ENCODE peak calls at places on chromosomes 1 and 21, in eight cellular contexts. V, K, M, A, N, O, X and D are unnamed samples.

GRCh38 chr1:245683377-245683716 is 528.6 kb downstream of the KIF26B start:
- DNase-seq in O (no peak), A (no peak), V (no peak), N (no peak), M (no peak), X (no peak), K (no peak), D (no peak)

GRCh38 chr1:45685308-45686080 is 839 bp downstream of the GPBP1L1 start:
- DNase-seq in K (peak; percentile 39), A (no peak), V (no peak), X (no peak), O (no peak), N (no peak), M (no peak), D (no peak)

GRCh38 chr21:25421327-25422028 is 185.8 kb downstream of the MRPL39 start:
- DNase-seq in A (no peak), X (peak; percentile 75), M (peak; percentile 27), N (peak; percentile 57), O (peak; percentile 30), K (peak; percentile 31), V (peak; percentile 44), D (peak; percentile 63)

GRCh38 chr21:36640260-36641244 is 58.4 kb upstream of the SIM2 start:
- DNase-seq in N (no peak), X (no peak), K (no peak), A (no peak), O (no peak), V (no peak), M (no peak), D (no peak)

GRCh38 chr1:17189632-17190525 is 15.0 kb upstream of the PADI1 start:
- DNase-seq in M (no peak), V (no peak), A (no peak), X (no peak), O (peak; percentile 90), K (peak; percentile 92), N (no peak), D (no peak)

GRCh38 chr1:160097196-160097910 is 1.1 kb downstream of the IGSF8 start:
- DNase-seq in X (peak; percentile 55), V (no peak), A (no peak), O (no peak), N (peak; percentile 53), K (no peak), M (no peak), D (no peak)

GRCh38 chr1:78491311-78492071 is 717 bp downstream of the PTGFR start:
- DNase-seq in M (no peak), O (peak; percentile 74), A (no peak), V (no peak), K (no peak), N (no peak), X (no peak), D (no peak)

GRCh38 chr1:42439940-42440339 is 15.9 kb downstream of the ZMYND12 start:
- DNase-seq in M (no peak), V (no peak), N (no peak), A (no peak), K (peak; percentile 42), X (no peak), O (peak; percentile 45), D (no peak)

GRCh38 chr1:5908461-5909375 is 83.5 kb downstream of the NPHP4 start:
- DNase-seq in K (no peak), O (no peak), M (no peak), A (no peak), X (no peak), N (no peak), V (no peak), D (no peak)

GRCh38 chr1:211210052-211210451 is 49.1 kb upstream of the RCOR3 start:
- DNase-seq in M (no peak), K (no peak), N (no peak), O (no peak), A (no peak), X (no peak), V (no peak), D (no peak)

GRCh38 chr1:229058111-229058551 is 212.8 kb upstream of the RAB4A start:
- DNase-seq in K (no peak), V (no peak), O (no peak), X (peak; percentile 37), N (peak; percentile 34), A (no peak), M (peak; percentile 11), D (no peak)

GRCh38 chr1:2429780-2430591 is 17.6 kb upstream of the PEX10 start:
- DNase-seq in K (peak; percentile 42), X (peak; percentile 50), N (peak; percentile 43), A (no peak), M (no peak), V (no peak), O (no peak), D (no peak)

GRCh38 chr1:215040190-215040589 is 42.3 kb upstream of the KCNK2 start:
- DNase-seq in X (no peak), K (no peak), N (no peak), O (no peak), M (no peak), V (no peak), A (no peak), D (no peak)

GRCh38 chr1:211813590-211813989 is 17.0 kb downstream of the LPGAT1 start:
- DNase-seq in O (peak; percentile 34), A (no peak), V (no peak), K (no peak), M (no peak), N (no peak), X (no peak), D (peak; percentile 55)

GRCh38 chr1:59738591-59739015 is 76.1 kb upstream of the HOOK1 start:
- DNase-seq in K (peak; percentile 59), N (no peak), X (no peak), O (peak; percentile 71), V (no peak), A (no peak), M (no peak), D (no peak)

GRCh38 chr1:27137022-27137542 is 17.8 kb downstream of the SLC9A1 start:
- DNase-seq in K (no peak), N (peak; percentile 84), A (no peak), X (peak; percentile 89), O (no peak), M (peak; percentile 64), V (peak; percentile 64), D (peak; percentile 66)

GRCh38 chr1:167791281-167792209 is 69.8 kb downstream of the MPZL1 start:
- DNase-seq in K (no peak), O (peak; percentile 96), A (no peak), M (no peak), N (no peak), V (no peak), X (no peak), D (peak; percentile 20)

GRCh38 chr1:13499422-13499821 is 14.4 kb downstream of the LRRC38 start:
- DNase-seq in K (no peak), O (no peak), X (no peak), N (no peak), A (no peak), V (no peak), M (no peak), D (no peak)